ENCODE peak calls at places on chromosomes 7 and 10, in ten cellular contexts. X, J, S, D, A, O, U, C, R and F are unnamed samples.
A peak's percentile ranks its signal among the peaks of the same experiment; 100 is the strongest.

GRCh38 chr7:121797283-121798037 is 75.5 kb upstream of the PTPRZ1 start:
- DNase-seq in X (no peak), S (no peak), C (peak; percentile 86), A (peak; percentile 0), U (no peak), J (no peak), O (peak; percentile 35), D (no peak), R (no peak), F (no peak)

GRCh38 chr10:76190871-76191270 is 759.4 kb downstream of the LRMDA start:
- DNase-seq in A (no peak), D (no peak), J (no peak), U (no peak), O (no peak), C (no peak), R (no peak), S (no peak), X (no peak), F (no peak)

GRCh38 chr10:22681783-22682183 is 32.6 kb downstream of the PIP4K2A start:
- DNase-seq in D (peak; percentile 26), J (peak; percentile 23), U (no peak), S (no peak), O (peak; percentile 38), A (peak; percentile 87), R (peak; percentile 84), X (no peak), C (peak; percentile 77), F (no peak)

GRCh38 chr7:22275574-22276150 is 81.3 kb downstream of the RAPGEF5 start:
- DNase-seq in C (no peak), S (no peak), X (no peak), A (no peak), J (no peak), D (no peak), R (no peak), O (no peak), U (no peak), F (no peak)

GRCh38 chr10:52353960-52354394 is 39.9 kb downstream of the DKK1 start:
- DNase-seq in J (no peak), X (no peak), C (peak; percentile 59), R (peak; percentile 88), D (no peak), A (peak; percentile 70), O (no peak), S (no peak), U (no peak), F (no peak)

GRCh38 chr10:31942892-31943291 is 14.3 kb upstream of the ARHGAP12 start:
- DNase-seq in X (no peak), C (no peak), R (peak; percentile 49), J (no peak), O (no peak), S (no peak), A (no peak), D (no peak), U (no peak), F (no peak)

GRCh38 chr7:116617878-116618277 is 54.1 kb upstream of the MET start:
- DNase-seq in A (no peak), D (no peak), O (no peak), X (no peak), C (no peak), R (no peak), U (no peak), S (no peak), J (no peak), F (no peak)

GRCh38 chr7:121446526-121446925 is 50.4 kb upstream of the FAM3C start:
- DNase-seq in X (no peak), D (no peak), R (no peak), O (no peak), J (no peak), A (no peak), C (no peak), S (no peak), U (no peak), F (no peak)

GRCh38 chr10:50325449-50326188 is 74.3 kb upstream of the ASAH2 start:
- DNase-seq in C (peak; percentile 95), R (peak; percentile 99), J (peak; percentile 96), S (no peak), U (no peak), X (no peak), A (peak; percentile 96), D (no peak), O (peak; percentile 89), F (no peak)

GRCh38 chr10:60351191-60351853 is 38.4 kb downstream of the ANK3 start:
- DNase-seq in S (no peak), J (no peak), X (no peak), C (no peak), D (no peak), R (no peak), O (no peak), A (no peak), U (no peak), F (no peak)

GRCh38 chr7:87766827-87767226 is 109.3 kb downstream of the SLC25A40 start:
- DNase-seq in U (no peak), R (no peak), O (no peak), D (no peak), J (no peak), A (no peak), S (no peak), X (no peak), C (no peak), F (no peak)

GRCh38 chr7:91128574-91129348 is 135.5 kb upstream of the FZD1 start:
- DNase-seq in C (no peak), S (no peak), R (peak; percentile 57), O (no peak), U (no peak), X (no peak), J (peak; percentile 32), A (peak; percentile 7), D (no peak), F (no peak)

GRCh38 chr7:156157409-156158012 is 345.2 kb upstream of the SHH start:
- DNase-seq in C (no peak), R (no peak), J (no peak), X (no peak), D (no peak), A (no peak), O (no peak), S (no peak), U (no peak), F (no peak)

GRCh38 chr7:70390251-70390650 is 741.7 kb upstream of the GALNT17 start:
- DNase-seq in U (no peak), O (no peak), X (no peak), S (no peak), C (no peak), R (no peak), J (no peak), A (no peak), D (no peak), F (no peak)

GRCh38 chr10:35578608-35578956 is 26.6 kb upstream of the GJD4 start:
- DNase-seq in D (no peak), O (no peak), X (no peak), U (no peak), S (no peak), C (no peak), J (no peak), R (no peak), A (no peak), F (no peak)

GRCh38 chr10:3784510-3785250 is at the start of gene KLF6:
- DNase-seq in J (no peak), S (peak; percentile 36), R (peak; percentile 29), D (no peak), A (peak; percentile 57), X (no peak), U (no peak), O (no peak), C (no peak), F (peak; percentile 50)

GRCh38 chr10:33193057-33193866 is 141.2 kb downstream of the NRP1 start:
- DNase-seq in D (peak; percentile 47), O (no peak), S (peak; percentile 66), R (peak; percentile 91), J (peak; percentile 69), X (peak; percentile 64), C (peak; percentile 66), A (peak; percentile 93), U (peak; percentile 92), F (no peak)

GRCh38 chr7:50653997-50654425 is 88.8 kb upstream of the DDC start:
- DNase-seq in A (peak; percentile 66), J (no peak), S (no peak), U (peak; percentile 87), O (no peak), C (no peak), R (peak; percentile 77), X (no peak), D (no peak), F (no peak)

GRCh38 chr10:48287417-48288391 is 13.2 kb upstream of the FRMPD2 start:
- DNase-seq in J (no peak), X (no peak), R (no peak), O (peak; percentile 44), D (no peak), C (peak; percentile 45), A (no peak), U (peak; percentile 84), S (no peak), F (peak; percentile 47)

GRCh38 chr7:79786187-79786586 is 332.7 kb upstream of the MAGI2 start:
- DNase-seq in O (no peak), X (no peak), S (no peak), R (peak; percentile 80), J (no peak), C (no peak), A (no peak), U (no peak), D (no peak), F (no peak)

GRCh38 chr7:88020953-88021650 is 87.1 kb downstream of the ADAM22 start:
- DNase-seq in R (peak; percentile 2), X (no peak), D (no peak), U (no peak), A (peak; percentile 14), J (no peak), C (no peak), O (peak; percentile 4), S (no peak), F (no peak)

GRCh38 chr10:17607603-17608332 is 9.4 kb downstream of the HACD1 start:
- DNase-seq in X (no peak), O (no peak), S (no peak), D (no peak), J (peak; percentile 39), U (no peak), C (peak; percentile 28), A (peak; percentile 76), R (peak; percentile 57), F (no peak)